ENCODE peak calls at places on chromosomes 3 and 15, in ten cellular contexts. C, O, D, V, K, S, X, B, A and J are unnamed samples.

GRCh38 chr3:70816346-70816745 is 503.9 kb upstream of the MDFIC2 start:
- DNase-seq in B (no peak), V (no peak), K (no peak), X (no peak), D (no peak), C (no peak), A (no peak), S (no peak), O (no peak), J (no peak)

GRCh38 chr3:53709856-53710674 is 136.2 kb downstream of the CHDH start:
- DNase-seq in A (no peak), D (peak), O (peak), V (peak), C (peak), X (peak), B (no peak), S (peak), K (peak), J (peak)

GRCh38 chr3:66473637-66474036 is 27.2 kb downstream of the LRIG1 start:
- DNase-seq in B (peak), V (no peak), A (no peak), X (no peak), K (peak), D (no peak), S (peak), O (no peak), C (no peak), J (no peak)

GRCh38 chr15:89361451-89362202 is 27.0 kb upstream of the POLG start:
- DNase-seq in A (peak), C (no peak), O (no peak), K (peak), B (peak), V (peak), D (peak), X (peak), S (no peak), J (peak)

GRCh38 chr3:32621466-32621865 is 50.8 kb upstream of the DYNC1LI1 start:
- DNase-seq in X (no peak), S (no peak), C (no peak), V (no peak), B (no peak), K (no peak), A (no peak), O (no peak), D (no peak), J (no peak)

GRCh38 chr3:69141313-69141712 is 18.9 kb upstream of the LMOD3 start:
- DNase-seq in O (no peak), D (no peak), B (no peak), K (no peak), S (no peak), V (no peak), X (no peak), A (no peak), C (no peak), J (no peak)

GRCh38 chr15:40486066-40486770 is 15.4 kb downstream of the CHST14 start:
- DNase-seq in D (no peak), S (no peak), C (no peak), V (no peak), B (no peak), K (no peak), O (no peak), A (peak), X (no peak), J (no peak)

GRCh38 chr3:39249453-39250115 is 30.3 kb downstream of the CX3CR1 start:
- DNase-seq in O (no peak), S (no peak), K (no peak), B (no peak), A (no peak), D (no peak), C (no peak), X (no peak), V (no peak), J (no peak)

GRCh38 chr3:190122198-190122771 is 1.6 kb upstream of the P3H2 start:
- DNase-seq in K (no peak), O (no peak), C (no peak), D (no peak), B (no peak), A (no peak), V (no peak), X (no peak), S (no peak), J (no peak)

GRCh38 chr3:15309662-15310335 is 22.6 kb downstream of the SH3BP5 start:
- DNase-seq in X (no peak), B (no peak), C (no peak), V (no peak), K (peak), O (no peak), A (no peak), D (no peak), S (no peak), J (no peak)

GRCh38 chr15:79193157-79193948 is 89.2 kb upstream of the ANKRD34C start:
- DNase-seq in D (no peak), O (no peak), A (no peak), C (no peak), S (no peak), B (no peak), K (no peak), X (no peak), V (no peak), J (no peak)

GRCh38 chr3:96813134-96813819 is 1.1 kb upstream of the EPHA6 start:
- DNase-seq in S (peak), C (peak), V (peak), A (peak), K (peak), O (no peak), D (no peak), B (no peak), X (no peak), J (peak)

GRCh38 chr15:67126551-67127333 is 61.3 kb downstream of the SMAD3 start:
- DNase-seq in K (no peak), X (peak), B (no peak), S (no peak), A (no peak), V (no peak), O (no peak), C (peak), D (no peak), J (no peak)

GRCh38 chr3:148149556-148149955 is 548.1 kb upstream of the AGTR1 start:
- DNase-seq in X (no peak), O (no peak), C (no peak), D (no peak), K (no peak), S (no peak), B (no peak), V (no peak), A (no peak), J (no peak)

GRCh38 chr15:71274448-71274798 is 159.2 kb downstream of the THSD4 start:
- DNase-seq in S (no peak), A (no peak), D (no peak), C (no peak), O (no peak), B (no peak), V (no peak), K (no peak), X (no peak), J (no peak)